ENCODE peak calls at places on chromosomes 1 and 21, in nine cellular contexts. G is MM.1S, J is tibial nerve, X is body of pancreas, Z is HFFc6, F is WTC11, V is cardiac muscle cell, K is A549, P is AG04450. H is an unnamed sample.
A peak's percentile ranks its signal among the peaks of the same experiment; 100 is the strongest.

GRCh38 chr1:12170263-12170671 is 3.5 kb downstream of the TNFRSF1B start:
- DNase-seq in G (no peak), J (no peak), X (no peak), Z (no peak), F (no peak), V (no peak), K (no peak), P (no peak), H (no peak)

GRCh38 chr1:242523968-242524570 is 428 bp downstream of the PLD5 start:
- DNase-seq in G (peak; percentile 43), J (no peak), X (peak; percentile 13), Z (no peak), F (peak; percentile 84), V (peak; percentile 19), K (peak; percentile 70), P (no peak), H (peak; percentile 71)

GRCh38 chr1:59169703-59170102 is 127.2 kb upstream of the FGGY start:
- DNase-seq in G (no peak), J (no peak), X (no peak), Z (no peak), F (no peak), V (peak; percentile 75), K (no peak), P (no peak), H (no peak)

GRCh38 chr1:155646307-155646706 is 36.3 kb downstream of the MSTO1 start:
- DNase-seq in G (no peak), J (peak; percentile 75), X (no peak), Z (no peak), F (no peak), V (peak; percentile 80), K (no peak), P (no peak), H (no peak)

GRCh38 chr1:239125027-239125426 is 261.3 kb upstream of the CHRM3 start:
- DNase-seq in G (no peak), J (no peak), X (no peak), Z (peak; percentile 15), F (peak; percentile 14), V (peak; percentile 2), K (no peak), P (no peak), H (no peak)

GRCh38 chr21:42303443-42303842 is 11.8 kb downstream of the TFF3 start:
- DNase-seq in G (no peak), J (no peak), X (no peak), Z (no peak), F (no peak), V (no peak), K (no peak), P (no peak), H (no peak)

GRCh38 chr1:114702699-114703098 is 7.4 kb upstream of the AMPD1 start:
- DNase-seq in G (peak; percentile 67), J (no peak), X (no peak), Z (no peak), F (no peak), V (no peak), K (no peak), P (no peak), H (no peak)

GRCh38 chr1:194362327-194362726 is 1175.9 kb upstream of the B3GALT2 start:
- DNase-seq in G (no peak), J (no peak), X (no peak), Z (no peak), F (no peak), V (no peak), K (no peak), P (no peak), H (no peak)

GRCh38 chr1:50426702-50427085 is 3.5 kb upstream of the DMRTA2 start:
- DNase-seq in G (no peak), J (no peak), X (no peak), Z (no peak), F (peak; percentile 29), V (no peak), K (no peak), P (no peak), H (no peak)

GRCh38 chr1:154325583-154326545 is 539 bp downstream of the ATP8B2 start:
- DNase-seq in G (peak; percentile 77), J (peak; percentile 81), X (peak; percentile 62), Z (peak; percentile 94), F (peak; percentile 77), V (peak; percentile 91), K (peak; percentile 88), P (peak; percentile 73), H (peak; percentile 78)

GRCh38 chr1:51569284-51570062 is 47.4 kb upstream of the OSBPL9 start:
- DNase-seq in G (peak; percentile 83), J (no peak), X (peak; percentile 61), Z (peak; percentile 82), F (no peak), V (peak; percentile 46), K (peak; percentile 51), P (peak; percentile 30), H (peak; percentile 78)

GRCh38 chr1:244835276-244836134 is at the start of gene COX20:
- DNase-seq in G (peak; percentile 95), J (peak; percentile 84), X (peak; percentile 87), Z (peak; percentile 88), F (no peak), V (peak; percentile 95), K (peak; percentile 95), P (peak; percentile 72), H (peak; percentile 84)

GRCh38 chr1:150479927-150480352 is 7.3 kb upstream of the TARS2 start:
- DNase-seq in G (no peak), J (no peak), X (no peak), Z (no peak), F (no peak), V (no peak), K (no peak), P (no peak), H (no peak)

GRCh38 chr1:190599677-190600076 is 122.0 kb upstream of the BRINP3 start:
- DNase-seq in G (no peak), J (no peak), X (no peak), Z (no peak), F (no peak), V (no peak), K (no peak), P (no peak), H (no peak)

DNA sequence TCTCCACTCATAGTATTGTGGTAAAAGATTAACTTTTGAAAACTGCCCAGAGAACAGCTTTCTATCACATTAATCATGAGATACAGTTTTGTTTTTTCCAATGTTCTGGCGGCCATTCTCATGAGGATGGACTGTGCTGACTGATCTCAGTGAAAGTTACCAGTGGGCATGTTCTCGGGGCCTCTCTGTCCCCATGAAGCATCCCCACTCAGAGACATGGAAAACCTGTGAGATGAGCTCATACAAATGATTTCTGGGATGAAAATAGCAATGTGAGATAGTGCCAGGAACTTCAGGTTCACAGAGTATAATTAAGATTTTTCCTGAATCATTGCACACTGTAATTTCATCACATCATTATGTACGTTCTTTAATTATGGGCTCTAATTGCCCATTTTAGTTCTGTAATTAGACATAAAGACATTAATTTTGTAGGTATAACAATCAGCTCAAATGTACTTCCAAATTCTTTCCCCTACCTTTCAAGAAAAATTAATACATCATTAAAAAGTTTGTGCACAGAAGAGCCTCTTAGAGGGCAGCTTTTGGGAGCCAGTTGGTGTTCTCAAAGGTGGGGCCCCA is 40.5 kb downstream of the DDR2 start:
- DNase-seq in G (no peak), J (no peak), X (no peak), Z (no peak), F (no peak), V (no peak), K (no peak), P (no peak), H (no peak)
- TF ChIP-seq CTCF in G (no peak), J (no peak), X (no peak), Z (no peak), F (no peak), V (no peak), K (no peak), P (no peak), H (no peak)

DNA sequence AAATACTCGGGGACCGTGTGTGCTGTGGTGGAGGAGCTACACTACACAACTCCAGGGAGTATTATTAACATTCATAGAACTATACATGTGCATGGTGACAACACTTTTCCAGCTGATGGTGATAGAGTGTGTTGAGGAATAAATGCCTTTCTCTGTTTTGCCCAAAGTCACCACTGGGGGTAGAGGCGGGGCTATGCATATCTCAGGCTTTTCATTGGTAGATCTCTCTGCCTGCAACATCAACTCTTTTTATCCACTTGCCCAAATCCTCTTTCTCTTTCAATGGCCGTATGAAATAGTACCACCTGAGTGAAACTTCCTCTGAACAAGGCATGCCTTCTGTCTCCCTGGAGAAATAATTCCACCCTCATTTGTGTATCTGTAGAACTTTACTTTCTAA is 107.0 kb upstream of the C8B start:
- DNase-seq in G (no peak), J (no peak), X (no peak), Z (no peak), F (peak; percentile 34), V (no peak), K (no peak), P (no peak), H (no peak)
- TF ChIP-seq CTCF in G (peak; percentile 6), J (no peak), X (no peak), Z (peak; percentile 51), F (no peak), V (no peak), K (no peak), P (no peak), H (no peak)

DNA sequence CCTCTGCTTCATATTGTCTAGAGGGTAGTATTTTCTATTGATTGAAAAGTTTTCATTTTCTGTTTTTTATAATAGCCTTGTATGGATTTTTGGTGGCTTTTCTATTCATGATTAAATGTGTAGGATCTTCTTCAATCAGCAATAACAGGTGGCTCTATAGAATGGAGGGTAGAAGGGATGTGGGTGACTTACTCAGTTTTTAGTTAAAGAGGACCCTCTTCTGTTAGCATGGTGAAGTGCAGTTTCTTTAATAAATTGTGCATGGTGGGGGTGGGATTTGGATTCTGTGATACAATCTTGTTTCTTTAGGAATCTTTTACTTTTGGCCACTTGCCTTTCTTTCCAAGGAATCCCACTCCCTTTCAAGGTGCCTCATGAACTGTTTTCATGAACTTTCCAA is 64.7 kb downstream of the SLC35A3 start:
- DNase-seq in G (peak; percentile 25), J (no peak), X (no peak), Z (no peak), F (no peak), V (peak; percentile 50), K (peak; percentile 31), P (peak; percentile 11), H (no peak)
- TF ChIP-seq CTCF in G (peak; percentile 24), J (no peak), X (no peak), Z (peak; percentile 62), F (no peak), V (peak; percentile 50), K (peak; percentile 28), P (peak; percentile 42), H (no peak)

DNA sequence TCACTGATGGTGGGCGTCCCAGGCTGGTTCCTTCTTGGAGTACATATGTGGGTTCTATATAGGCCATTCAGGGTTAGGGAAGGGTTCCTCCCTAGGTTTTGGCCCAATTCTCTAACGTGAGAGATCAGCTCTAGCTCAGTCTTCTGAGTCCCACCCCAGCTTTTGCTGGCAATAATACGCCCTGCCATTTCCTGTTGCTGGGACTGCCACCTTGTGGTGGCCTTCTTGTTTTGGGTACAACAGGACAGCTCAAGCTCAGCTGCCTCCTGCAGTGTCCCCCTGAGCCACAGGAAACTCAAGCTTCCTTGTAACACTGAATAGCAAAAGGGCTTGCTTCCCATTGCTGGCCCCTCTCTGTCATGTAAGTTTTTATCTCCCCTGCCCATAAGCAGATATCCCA is 77.8 kb downstream of the BACH1 start:
- DNase-seq in G (peak; percentile 35), J (peak; percentile 18), X (peak; percentile 45), Z (no peak), F (peak; percentile 68), V (peak; percentile 34), K (peak; percentile 42), P (no peak), H (peak; percentile 32)
- TF ChIP-seq CTCF in G (peak; percentile 52), J (peak; percentile 14), X (peak; percentile 28), Z (peak; percentile 73), F (peak; percentile 19), V (peak; percentile 26), K (peak; percentile 17), P (peak; percentile 36), H (peak; percentile 36)